ENCODE peak calls at places on chromosomes 2 and 18, in eight cellular contexts. One of them, this sample, is unnamed.

GRCh38 chr2:54212456-54212855 is 43.6 kb downstream of the TSPYL6 start:
- DNase-seq in H1: no peak
- DNase-seq in tibial artery: no peak
- DNase-seq in mammary epithelial cell: peak
- DNase-seq in foreskin fibroblast: peak
- DNase-seq in colonic mucosa: no peak
- DNase-seq in GM12865: no peak
- DNase-seq in Panc1: peak
- DNase-seq in this sample: no peak

GRCh38 chr18:21449367-21450250 is 150.9 kb downstream of the ESCO1 start:
- DNase-seq in GM12865: no peak
- DNase-seq in foreskin fibroblast: no peak
- DNase-seq in H1: no peak
- DNase-seq in Panc1: no peak
- DNase-seq in mammary epithelial cell: no peak
- DNase-seq in tibial artery: no peak
- DNase-seq in colonic mucosa: no peak
- DNase-seq in this sample: no peak

GRCh38 chr18:48814490-48815181 is 136.1 kb downstream of the SMAD7 start:
- DNase-seq in H1: peak
- DNase-seq in tibial artery: peak
- DNase-seq in mammary epithelial cell: no peak
- DNase-seq in foreskin fibroblast: no peak
- DNase-seq in GM12865: no peak
- DNase-seq in colonic mucosa: no peak
- DNase-seq in Panc1: no peak
- DNase-seq in this sample: no peak

GRCh38 chr18:32372047-32372380 is 98.7 kb downstream of the GAREM1 start:
- DNase-seq in colonic mucosa: no peak
- DNase-seq in Panc1: no peak
- DNase-seq in foreskin fibroblast: no peak
- DNase-seq in H1: no peak
- DNase-seq in GM12865: no peak
- DNase-seq in tibial artery: no peak
- DNase-seq in mammary epithelial cell: no peak
- DNase-seq in this sample: no peak

GRCh38 chr2:112989611-112990010 is 11.8 kb downstream of the IL36G start:
- DNase-seq in GM12865: no peak
- DNase-seq in Panc1: no peak
- DNase-seq in colonic mucosa: no peak
- DNase-seq in mammary epithelial cell: no peak
- DNase-seq in foreskin fibroblast: no peak
- DNase-seq in tibial artery: no peak
- DNase-seq in H1: no peak
- DNase-seq in this sample: no peak

GRCh38 chr2:225108805-225109204 is 66.5 kb upstream of the DOCK10 start:
- DNase-seq in H1: no peak
- DNase-seq in colonic mucosa: no peak
- DNase-seq in tibial artery: no peak
- DNase-seq in foreskin fibroblast: no peak
- DNase-seq in GM12865: no peak
- DNase-seq in Panc1: no peak
- DNase-seq in mammary epithelial cell: no peak
- DNase-seq in this sample: no peak

GRCh38 chr2:118145207-118145606 is 56.9 kb downstream of the INSIG2 start:
- DNase-seq in foreskin fibroblast: no peak
- DNase-seq in tibial artery: no peak
- DNase-seq in GM12865: no peak
- DNase-seq in colonic mucosa: no peak
- DNase-seq in mammary epithelial cell: peak
- DNase-seq in Panc1: no peak
- DNase-seq in H1: no peak
- DNase-seq in this sample: no peak

GRCh38 chr18:76688724-76689472 is 133.5 kb upstream of the ZNF236 start:
- DNase-seq in GM12865: no peak
- DNase-seq in tibial artery: peak
- DNase-seq in foreskin fibroblast: no peak
- DNase-seq in H1: no peak
- DNase-seq in mammary epithelial cell: no peak
- DNase-seq in colonic mucosa: no peak
- DNase-seq in Panc1: no peak
- DNase-seq in this sample: no peak

GRCh38 chr18:48023334-48024008 is 93.0 kb upstream of the SMAD2 start:
- DNase-seq in tibial artery: peak
- DNase-seq in foreskin fibroblast: peak
- DNase-seq in mammary epithelial cell: peak
- DNase-seq in colonic mucosa: peak
- DNase-seq in Panc1: no peak
- DNase-seq in GM12865: peak
- DNase-seq in H1: peak
- DNase-seq in this sample: no peak

GRCh38 chr2:96578731-96579130 is 42.2 kb downstream of the ARID5A start:
- DNase-seq in GM12865: no peak
- DNase-seq in Panc1: no peak
- DNase-seq in H1: no peak
- DNase-seq in colonic mucosa: no peak
- DNase-seq in mammary epithelial cell: no peak
- DNase-seq in tibial artery: no peak
- DNase-seq in foreskin fibroblast: no peak
- DNase-seq in this sample: no peak

GRCh38 chr2:8576525-8577157 is 105.2 kb upstream of the ID2 start:
- DNase-seq in colonic mucosa: no peak
- DNase-seq in H1: no peak
- DNase-seq in Panc1: no peak
- DNase-seq in foreskin fibroblast: no peak
- DNase-seq in tibial artery: no peak
- DNase-seq in GM12865: peak
- DNase-seq in mammary epithelial cell: no peak
- DNase-seq in this sample: peak

GRCh38 chr2:242010567-242011513 is 141.3 kb downstream of the RTP5 start:
- DNase-seq in GM12865: no peak
- DNase-seq in tibial artery: no peak
- DNase-seq in H1: no peak
- DNase-seq in colonic mucosa: no peak
- DNase-seq in foreskin fibroblast: peak
- DNase-seq in mammary epithelial cell: no peak
- DNase-seq in Panc1: no peak
- DNase-seq in this sample: no peak

GRCh38 chr2:214774108-214774507 is 35.4 kb downstream of the BARD1 start:
- DNase-seq in tibial artery: no peak
- DNase-seq in mammary epithelial cell: peak
- DNase-seq in colonic mucosa: no peak
- DNase-seq in GM12865: no peak
- DNase-seq in H1: no peak
- DNase-seq in foreskin fibroblast: peak
- DNase-seq in Panc1: no peak
- DNase-seq in this sample: no peak

GRCh38 chr2:227932403-227932802 is 61.0 kb downstream of the DAW1 start:
- DNase-seq in H1: no peak
- DNase-seq in tibial artery: no peak
- DNase-seq in foreskin fibroblast: no peak
- DNase-seq in mammary epithelial cell: no peak
- DNase-seq in Panc1: no peak
- DNase-seq in GM12865: no peak
- DNase-seq in colonic mucosa: no peak
- DNase-seq in this sample: no peak

GRCh38 chr2:241814571-241815476 is 5.8 kb downstream of the NEU4 start:
- DNase-seq in GM12865: no peak
- DNase-seq in mammary epithelial cell: no peak
- DNase-seq in foreskin fibroblast: no peak
- DNase-seq in H1: no peak
- DNase-seq in colonic mucosa: no peak
- DNase-seq in Panc1: no peak
- DNase-seq in tibial artery: peak
- DNase-seq in this sample: no peak

GRCh38 chr2:88692187-88692586 is 714 bp downstream of the RPIA start:
- DNase-seq in mammary epithelial cell: no peak
- DNase-seq in GM12865: peak
- DNase-seq in Panc1: no peak
- DNase-seq in H1: peak
- DNase-seq in colonic mucosa: peak
- DNase-seq in foreskin fibroblast: peak
- DNase-seq in tibial artery: no peak
- DNase-seq in this sample: no peak

GRCh38 chr2:108855194-108855593 is 68.6 kb downstream of the CCDC138 start:
- DNase-seq in colonic mucosa: no peak
- DNase-seq in Panc1: no peak
- DNase-seq in foreskin fibroblast: peak
- DNase-seq in tibial artery: no peak
- DNase-seq in GM12865: peak
- DNase-seq in H1: no peak
- DNase-seq in mammary epithelial cell: peak
- DNase-seq in this sample: peak

GRCh38 chr2:95333888-95334338 is 36.8 kb downstream of the KCNIP3 start:
- DNase-seq in foreskin fibroblast: peak
- DNase-seq in colonic mucosa: no peak
- DNase-seq in H1: no peak
- DNase-seq in GM12865: no peak
- DNase-seq in tibial artery: no peak
- DNase-seq in Panc1: peak
- DNase-seq in mammary epithelial cell: peak
- DNase-seq in this sample: no peak

GRCh38 chr2:170530284-170530745 is 184.8 kb upstream of the SP5 start:
- DNase-seq in colonic mucosa: peak
- DNase-seq in tibial artery: peak
- DNase-seq in GM12865: no peak
- DNase-seq in H1: peak
- DNase-seq in foreskin fibroblast: peak
- DNase-seq in Panc1: no peak
- DNase-seq in mammary epithelial cell: no peak
- DNase-seq in this sample: no peak
- H3K4me3 ChIP-seq in colonic mucosa: no peak
- H3K4me3 ChIP-seq in tibial artery: peak
- H3K4me3 ChIP-seq in GM12865: no peak
- H3K4me3 ChIP-seq in H1: no peak
- H3K4me3 ChIP-seq in foreskin fibroblast: no peak
- H3K4me3 ChIP-seq in Panc1: no peak
- H3K4me3 ChIP-seq in mammary epithelial cell: no peak
- H3K4me3 ChIP-seq in this sample: no peak

DNA sequence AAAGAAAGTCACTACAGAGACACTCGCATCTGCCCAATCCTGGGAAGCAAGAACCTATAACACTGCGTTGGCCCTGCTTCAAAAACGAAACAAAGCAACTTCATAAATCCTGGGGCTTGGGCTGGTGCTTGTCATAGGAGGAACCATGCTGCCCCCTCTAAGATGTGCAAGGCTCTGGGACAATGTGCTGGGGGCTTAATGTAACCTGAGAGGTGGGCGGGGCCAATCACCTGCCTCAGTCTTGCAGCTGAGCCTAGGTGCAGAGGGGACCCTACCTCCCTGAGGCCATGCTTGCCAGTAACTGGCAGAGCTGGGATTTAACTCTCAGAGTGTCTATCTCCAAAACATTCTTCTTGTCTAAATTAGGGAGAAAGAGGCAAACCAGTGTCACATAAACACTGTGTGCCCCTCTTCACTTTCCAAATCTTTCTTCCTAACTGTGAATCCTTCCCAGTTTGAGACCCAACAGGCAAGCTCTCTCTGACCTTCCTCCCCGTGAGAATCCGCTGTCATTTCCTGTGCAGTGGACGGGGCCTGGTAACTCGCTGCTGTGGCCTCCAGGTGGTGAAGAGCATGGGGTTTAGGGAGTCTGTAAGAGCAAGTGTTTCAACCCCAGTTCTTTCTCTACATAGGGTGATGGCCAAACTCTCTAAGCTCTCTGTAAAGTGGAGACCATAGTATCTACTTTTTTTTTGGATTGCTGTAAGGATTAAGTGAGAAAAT is 115.1 kb downstream of the ACKR3 start:
- DNase-seq in GM12865: no peak
- DNase-seq in H1: peak
- DNase-seq in colonic mucosa: no peak
- DNase-seq in Panc1: no peak
- DNase-seq in foreskin fibroblast: no peak
- DNase-seq in tibial artery: no peak
- DNase-seq in mammary epithelial cell: no peak
- DNase-seq in this sample: no peak
- TF ChIP-seq CTCF in GM12865: no peak
- TF ChIP-seq CTCF in H1: no peak
- TF ChIP-seq CTCF in colonic mucosa: no peak
- TF ChIP-seq CTCF in Panc1: no peak
- TF ChIP-seq CTCF in foreskin fibroblast: no peak
- TF ChIP-seq CTCF in tibial artery: no peak
- TF ChIP-seq CTCF in mammary epithelial cell: no peak
- TF ChIP-seq CTCF in this sample: no peak

GRCh38 chr2:107712857-107713256 is 113.8 kb upstream of the RGPD4 start:
- DNase-seq in tibial artery: no peak
- DNase-seq in H1: no peak
- DNase-seq in mammary epithelial cell: no peak
- DNase-seq in Panc1: no peak
- DNase-seq in colonic mucosa: no peak
- DNase-seq in GM12865: no peak
- DNase-seq in foreskin fibroblast: no peak
- DNase-seq in this sample: no peak
- H3K4me3 ChIP-seq in tibial artery: no peak
- H3K4me3 ChIP-seq in H1: no peak
- H3K4me3 ChIP-seq in mammary epithelial cell: no peak
- H3K4me3 ChIP-seq in Panc1: peak
- H3K4me3 ChIP-seq in colonic mucosa: no peak
- H3K4me3 ChIP-seq in GM12865: no peak
- H3K4me3 ChIP-seq in foreskin fibroblast: no peak
- H3K4me3 ChIP-seq in this sample: peak

DNA sequence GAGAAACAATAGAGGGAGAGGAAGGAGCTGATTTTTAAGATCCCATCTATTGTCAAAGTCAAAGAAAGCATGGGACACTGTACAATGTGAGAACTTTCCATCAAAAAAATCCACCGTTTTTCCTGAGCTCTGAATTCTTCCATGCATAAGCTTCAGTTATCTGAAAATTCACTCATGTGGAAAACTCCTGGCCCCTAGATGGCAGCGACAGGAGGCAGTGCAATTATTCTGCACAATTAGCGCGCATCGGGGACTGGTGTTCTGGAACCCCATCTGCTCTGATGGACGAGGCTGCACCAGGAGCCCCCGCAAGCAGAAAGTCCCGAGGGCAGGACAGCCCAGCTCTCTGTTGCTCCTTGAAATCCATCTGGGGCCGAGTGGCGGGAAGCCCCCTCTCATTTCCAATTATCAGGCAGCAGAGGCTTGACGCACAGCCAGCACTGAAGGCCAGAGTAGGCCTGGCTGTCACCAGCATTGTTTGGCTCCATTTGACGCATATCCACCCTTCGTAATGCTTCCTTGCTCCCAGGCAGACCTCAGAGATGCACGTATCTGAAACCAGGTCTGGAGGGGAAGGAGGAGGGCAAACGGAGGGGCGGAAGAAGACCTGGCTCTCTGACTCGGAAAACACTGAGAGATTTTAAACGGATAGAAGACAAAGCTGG is 70.0 kb downstream of the TNS1 start:
- DNase-seq in mammary epithelial cell: no peak
- DNase-seq in H1: no peak
- DNase-seq in colonic mucosa: no peak
- DNase-seq in Panc1: no peak
- DNase-seq in foreskin fibroblast: peak
- DNase-seq in tibial artery: no peak
- DNase-seq in GM12865: no peak
- DNase-seq in this sample: no peak
- TF ChIP-seq CTCF in mammary epithelial cell: no peak
- TF ChIP-seq CTCF in H1: peak
- TF ChIP-seq CTCF in colonic mucosa: no peak
- TF ChIP-seq CTCF in Panc1: no peak
- TF ChIP-seq CTCF in foreskin fibroblast: peak
- TF ChIP-seq CTCF in tibial artery: no peak
- TF ChIP-seq CTCF in GM12865: no peak
- TF ChIP-seq CTCF in this sample: no peak

This sample was measured in GM06990.